ENCODE peak calls at places on chromosomes 6 and 20, in four cellular contexts. One of them, this sample, is unnamed.

GRCh38 chr6:125886914-125887313 is 69.7 kb upstream of the HINT3 start:
- DNase-seq in body of pancreas: no peak
- DNase-seq in A549: no peak
- DNase-seq in fibroblast of lung: no peak
- DNase-seq in this sample: no peak

GRCh38 chr6:158629376-158630221 is 14.9 kb downstream of the DYNLT1 start:
- DNase-seq in body of pancreas: peak; percentile 63
- DNase-seq in A549: no peak
- DNase-seq in fibroblast of lung: no peak
- DNase-seq in this sample: peak; percentile 66

GRCh38 chr6:158290659-158291058 is 21.6 kb upstream of the TULP4 start:
- DNase-seq in fibroblast of lung: no peak
- DNase-seq in body of pancreas: no peak
- DNase-seq in A549: no peak
- DNase-seq in this sample: peak; percentile 69

GRCh38 chr6:9101920-9102319 is 666.6 kb upstream of the SLC35B3 start:
- DNase-seq in fibroblast of lung: no peak
- DNase-seq in body of pancreas: no peak
- DNase-seq in A549: no peak
- DNase-seq in this sample: no peak

GRCh38 chr6:162964703-162965140 is 236.9 kb downstream of the PACRG start:
- DNase-seq in A549: no peak
- DNase-seq in body of pancreas: peak; percentile 18
- DNase-seq in fibroblast of lung: peak; percentile 100
- DNase-seq in this sample: no peak

GRCh38 chr6:89412071-89413005 is at the start of gene RRAGD:
- DNase-seq in body of pancreas: peak; percentile 87
- DNase-seq in fibroblast of lung: no peak
- DNase-seq in A549: peak; percentile 50
- DNase-seq in this sample: peak; percentile 25

GRCh38 chr6:38378801-38379200 is 260.9 kb downstream of the BTBD9 start:
- DNase-seq in A549: no peak
- DNase-seq in fibroblast of lung: peak; percentile 58
- DNase-seq in body of pancreas: no peak
- DNase-seq in this sample: no peak

GRCh38 chr6:131628726-131629125 is 684 bp upstream of the MED23 start:
- DNase-seq in A549: no peak
- DNase-seq in body of pancreas: no peak
- DNase-seq in fibroblast of lung: no peak
- DNase-seq in this sample: no peak

GRCh38 chr20:53926428-53927028 is 143.9 kb downstream of the BCAS1 start:
- DNase-seq in A549: peak; percentile 68
- DNase-seq in fibroblast of lung: peak; percentile 99
- DNase-seq in body of pancreas: no peak
- DNase-seq in this sample: no peak

GRCh38 chr6:12420626-12421025 is 130.5 kb downstream of the EDN1 start:
- DNase-seq in body of pancreas: no peak
- DNase-seq in A549: no peak
- DNase-seq in fibroblast of lung: peak; percentile 83
- DNase-seq in this sample: no peak

GRCh38 chr6:16850332-16851022 is 89.2 kb upstream of the ATXN1 start:
- DNase-seq in body of pancreas: no peak
- DNase-seq in fibroblast of lung: peak; percentile 52
- DNase-seq in A549: no peak
- DNase-seq in this sample: no peak

GRCh38 chr6:18141805-18142590 is 12.9 kb downstream of the TPMT start:
- DNase-seq in A549: no peak
- DNase-seq in body of pancreas: no peak
- DNase-seq in fibroblast of lung: no peak
- DNase-seq in this sample: no peak

GRCh38 chr6:156980515-156980914 is 203.3 kb downstream of the ARID1B start:
- DNase-seq in body of pancreas: no peak
- DNase-seq in fibroblast of lung: no peak
- DNase-seq in A549: no peak
- DNase-seq in this sample: no peak

GRCh38 chr6:137399949-137400443 is 94.2 kb downstream of the OLIG3 start:
- DNase-seq in A549: no peak
- DNase-seq in body of pancreas: peak; percentile 26
- DNase-seq in fibroblast of lung: no peak
- DNase-seq in this sample: no peak

GRCh38 chr20:9407805-9408421 is 106.5 kb upstream of the LAMP5 start:
- DNase-seq in body of pancreas: peak; percentile 78
- DNase-seq in fibroblast of lung: peak; percentile 66
- DNase-seq in A549: peak; percentile 71
- DNase-seq in this sample: peak; percentile 6

GRCh38 chr6:105988321-105988720 is 97.8 kb upstream of the PRDM1 start:
- DNase-seq in A549: no peak
- DNase-seq in body of pancreas: no peak
- DNase-seq in fibroblast of lung: no peak
- DNase-seq in this sample: no peak

GRCh38 chr6:127200114-127200513 is 66.5 kb upstream of the RNF146 start:
- DNase-seq in fibroblast of lung: no peak
- DNase-seq in A549: no peak
- DNase-seq in body of pancreas: no peak
- DNase-seq in this sample: no peak

GRCh38 chr6:428047-428608 is 36.6 kb downstream of the IRF4 start:
- DNase-seq in fibroblast of lung: no peak
- DNase-seq in body of pancreas: no peak
- DNase-seq in A549: no peak
- DNase-seq in this sample: no peak

GRCh38 chr6:42407379-42407778 is 44.3 kb downstream of the TRERF1 start:
- DNase-seq in body of pancreas: no peak
- DNase-seq in fibroblast of lung: peak; percentile 97
- DNase-seq in A549: no peak
- DNase-seq in this sample: no peak

GRCh38 chr6:3229566-3230274 is 2.3 kb upstream of the TUBB2B start:
- DNase-seq in fibroblast of lung: peak; percentile 56
- DNase-seq in A549: no peak
- DNase-seq in body of pancreas: no peak
- DNase-seq in this sample: no peak

GRCh38 chr6:152981989-152982767 is 663 bp downstream of the FBXO5 start:
- DNase-seq in fibroblast of lung: no peak
- DNase-seq in A549: no peak
- DNase-seq in body of pancreas: no peak
- DNase-seq in this sample: no peak

GRCh38 chr6:163667372-163668060 is 253.0 kb downstream of the QKI start:
- DNase-seq in A549: no peak
- DNase-seq in fibroblast of lung: peak; percentile 50
- DNase-seq in body of pancreas: peak; percentile 30
- DNase-seq in this sample: peak; percentile 11

GRCh38 chr6:160464744-160465143 is 116.6 kb downstream of the SLC22A3 start:
- DNase-seq in body of pancreas: no peak
- DNase-seq in fibroblast of lung: no peak
- DNase-seq in A549: no peak
- DNase-seq in this sample: no peak

GRCh38 chr6:160462551-160463109 is 114.5 kb downstream of the SLC22A3 start:
- DNase-seq in body of pancreas: no peak
- DNase-seq in fibroblast of lung: peak; percentile 95
- DNase-seq in A549: no peak
- DNase-seq in this sample: peak; percentile 55

GRCh38 chr6:160461641-160462040 is 113.5 kb downstream of the SLC22A3 start:
- DNase-seq in body of pancreas: no peak
- DNase-seq in A549: no peak
- DNase-seq in fibroblast of lung: peak; percentile 32
- DNase-seq in this sample: no peak

GRCh38 chr6:160457843-160458242 is 109.7 kb downstream of the SLC22A3 start:
- DNase-seq in body of pancreas: no peak
- DNase-seq in fibroblast of lung: no peak
- DNase-seq in A549: no peak
- DNase-seq in this sample: no peak

DNA sequence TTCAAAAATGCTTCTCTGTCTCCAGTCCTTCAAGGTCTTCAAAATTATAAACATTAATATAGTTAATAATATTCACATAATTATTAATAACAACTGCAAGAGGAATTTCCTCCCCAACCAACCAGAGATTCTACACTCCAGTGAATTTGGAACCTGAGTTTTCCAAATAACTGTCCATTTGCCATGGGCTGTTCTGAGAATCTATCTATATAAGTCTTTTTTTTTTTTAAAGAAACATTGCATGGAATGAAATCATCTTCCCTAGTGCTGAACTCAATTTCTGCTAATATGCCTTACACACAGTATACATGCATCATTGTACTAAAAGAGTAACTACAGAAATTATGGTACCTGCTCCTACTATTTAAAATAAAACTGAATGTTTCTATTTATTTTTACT is 113.9 kb downstream of the SLC22A3 start:
- DNase-seq in body of pancreas: no peak
- DNase-seq in fibroblast of lung: no peak
- DNase-seq in A549: no peak
- DNase-seq in this sample: no peak
- H3K4me1 ChIP-seq in body of pancreas: no peaks in the 10 kb centered on the region
- H3K4me1 ChIP-seq in fibroblast of lung: peaks cover 5% of the 10 kb centered on the region
- H3K4me1 ChIP-seq in A549: peaks cover 6% of the 10 kb centered on the region
- H3K4me1 ChIP-seq in this sample: peaks cover 46% of the 10 kb centered on the region

GRCh38 chr6:168232989-168233874 is 86.3 kb downstream of the DACT2 start:
- DNase-seq in fibroblast of lung: no peak
- DNase-seq in A549: no peak
- DNase-seq in body of pancreas: no peak
- DNase-seq in this sample: no peak
- TF ChIP-seq CTCF in fibroblast of lung: no peak
- TF ChIP-seq CTCF in A549: no peak
- TF ChIP-seq CTCF in body of pancreas: no peak
- TF ChIP-seq CTCF in this sample: no peak

DNA sequence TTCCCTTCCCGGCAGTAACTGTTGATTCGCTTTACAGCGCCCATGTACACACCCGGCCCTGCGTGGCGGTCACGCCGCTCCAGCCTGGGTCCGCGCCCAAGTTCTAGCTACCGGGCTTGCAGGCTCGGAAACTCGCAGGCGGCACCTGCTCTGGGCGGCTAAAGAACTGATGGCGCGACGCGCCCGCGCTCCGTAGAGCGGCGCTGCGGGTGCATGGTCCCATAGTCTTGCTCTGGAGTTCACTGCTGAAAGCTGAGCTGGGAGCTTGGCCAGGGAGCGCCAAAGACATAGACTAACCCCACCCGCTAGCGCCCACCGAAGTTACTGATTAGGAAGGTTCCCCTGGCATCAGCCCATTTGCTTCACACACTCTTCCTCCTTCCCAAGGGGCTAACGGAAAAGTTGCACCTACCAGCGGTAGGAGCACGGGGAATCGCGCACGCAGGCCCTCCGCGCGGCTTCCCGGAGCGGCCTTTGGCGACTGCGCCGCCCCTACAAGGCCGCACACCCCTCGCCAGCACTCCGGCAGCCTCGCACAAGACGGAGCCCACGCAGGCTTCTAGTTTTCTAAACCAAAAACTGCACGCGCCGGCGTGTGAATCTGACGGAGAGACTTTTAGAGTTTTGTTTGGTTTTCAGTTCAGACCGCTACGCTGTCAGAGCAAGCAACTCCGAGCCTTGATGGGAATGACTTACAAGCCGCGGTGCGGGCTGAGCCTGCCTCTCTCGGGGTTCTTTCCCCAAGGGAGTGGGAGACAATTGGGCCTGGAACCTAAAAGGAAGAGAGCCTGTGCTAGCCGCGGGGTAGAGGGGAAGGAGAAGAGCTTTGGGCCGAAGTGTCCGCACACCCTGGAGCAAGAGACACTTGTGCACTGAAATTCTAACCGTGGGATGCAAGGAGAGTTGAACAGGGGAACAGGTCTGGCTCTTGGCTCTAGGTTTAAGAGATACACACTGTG is 994 bp upstream of the POU3F2 start:
- DNase-seq in A549: no peak
- DNase-seq in body of pancreas: peak; percentile 43
- DNase-seq in fibroblast of lung: peak; percentile 62
- DNase-seq in this sample: no peak
- H3K4me3 ChIP-seq in A549: peak overlapping the region; percentile 55
- H3K4me3 ChIP-seq in body of pancreas: peak overlapping the region; percentile 29
- H3K4me3 ChIP-seq in fibroblast of lung: peak overlapping the region; percentile 52
- H3K4me3 ChIP-seq in this sample: peak overlapping the region; percentile 55

GRCh38 chr6:138580801-138581200 is 81.5 kb upstream of the NHSL1 start:
- DNase-seq in body of pancreas: no peak
- DNase-seq in fibroblast of lung: no peak
- DNase-seq in A549: no peak
- DNase-seq in this sample: no peak
- H3K4me1 ChIP-seq in body of pancreas: no peaks in the 10 kb centered on the region
- H3K4me1 ChIP-seq in fibroblast of lung: no peaks in the 10 kb centered on the region
- H3K4me1 ChIP-seq in A549: no peaks in the 10 kb centered on the region
- H3K4me1 ChIP-seq in this sample: no peaks in the 10 kb centered on the region

GRCh38 chr6:79232696-79233462 is 1.6 kb downstream of the HMGN3 start:
- DNase-seq in A549: no peak
- DNase-seq in fibroblast of lung: no peak
- DNase-seq in body of pancreas: no peak
- DNase-seq in this sample: no peak

GRCh38 chr6:79231101-79231500 is 3.4 kb downstream of the HMGN3 start:
- DNase-seq in body of pancreas: no peak
- DNase-seq in fibroblast of lung: peak; percentile 9
- DNase-seq in A549: no peak
- DNase-seq in this sample: no peak

GRCh38 chr6:79234150-79235022 is at the start of gene HMGN3:
- DNase-seq in body of pancreas: peak; percentile 98
- DNase-seq in fibroblast of lung: peak; percentile 91
- DNase-seq in A549: peak; percentile 69
- DNase-seq in this sample: peak; percentile 94

GRCh38 chr6:79230149-79230548 is 4.3 kb downstream of the HMGN3 start:
- DNase-seq in A549: no peak
- DNase-seq in fibroblast of lung: no peak
- DNase-seq in body of pancreas: no peak
- DNase-seq in this sample: no peak

DNA sequence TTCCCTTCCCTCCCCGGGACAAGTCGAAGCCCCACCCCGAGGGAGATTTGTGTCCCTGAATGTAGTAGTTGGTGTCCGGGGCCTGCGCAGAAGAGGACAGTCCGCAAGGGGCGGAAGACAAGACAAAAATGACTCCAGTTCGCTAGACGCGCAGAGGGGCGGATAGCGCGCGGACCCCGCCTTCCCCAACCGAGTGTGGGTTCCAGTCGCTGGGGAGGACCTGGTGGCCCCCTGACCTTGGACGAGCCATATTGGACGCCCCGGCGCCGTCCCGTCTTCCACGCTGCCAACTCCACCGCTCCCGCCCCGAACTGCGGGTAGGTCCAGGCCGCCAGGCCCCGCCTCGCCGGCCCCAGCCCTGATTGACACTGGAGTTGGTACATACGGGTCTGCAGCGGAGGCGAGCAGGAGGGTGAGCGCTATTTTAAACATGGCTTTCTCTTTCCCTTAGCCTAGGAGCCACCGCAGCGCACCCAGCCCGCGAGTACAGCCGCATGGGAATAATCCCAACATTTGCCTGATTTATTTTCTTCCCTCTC is 802 bp downstream of the HMGN3 start:
- DNase-seq in body of pancreas: peak; percentile 94
- DNase-seq in fibroblast of lung: peak; percentile 91
- DNase-seq in A549: peak; percentile 74
- DNase-seq in this sample: peak; percentile 72
- TF ChIP-seq CTCF in body of pancreas: no peak
- TF ChIP-seq CTCF in fibroblast of lung: peak; percentile 33
- TF ChIP-seq CTCF in A549: no peak
- TF ChIP-seq CTCF in this sample: no peak

GRCh38 chr6:130136803-130137202 is 85.9 kb downstream of the SAMD3 start:
- DNase-seq in body of pancreas: no peak
- DNase-seq in fibroblast of lung: peak; percentile 30
- DNase-seq in A549: no peak
- DNase-seq in this sample: no peak
- H3K4me3 ChIP-seq in body of pancreas: no peak overlapping the region
- H3K4me3 ChIP-seq in fibroblast of lung: no peak overlapping the region
- H3K4me3 ChIP-seq in A549: no peak overlapping the region
- H3K4me3 ChIP-seq in this sample: no peak overlapping the region

GRCh38 chr6:34144581-34145160 is 1.2 kb downstream of the GRM4 start:
- DNase-seq in A549: no peak
- DNase-seq in fibroblast of lung: no peak
- DNase-seq in body of pancreas: no peak
- DNase-seq in this sample: no peak
- H3K4me1 ChIP-seq in A549: peaks cover 10% of the 10 kb centered on the region
- H3K4me1 ChIP-seq in fibroblast of lung: no peaks in the 10 kb centered on the region
- H3K4me1 ChIP-seq in body of pancreas: peaks cover 26% of the 10 kb centered on the region
- H3K4me1 ChIP-seq in this sample: peaks cover 30% of the 10 kb centered on the region

This sample was measured in CD8-positive, alpha-beta T cell.